ENCODE peak calls at places on chromosomes 13 and 19, in seven cellular contexts. One of them, this sample, is unnamed.

GRCh38 chr13:46721054-46721453 is 75.9 kb downstream of the ESD start:
- DNase-seq in choroid plexus epithelial cell: peak
- DNase-seq in GM12878: no peak
- DNase-seq in astrocyte of the cerebellum: peak
- DNase-seq in cardiac muscle cell: peak
- DNase-seq in HFFc6: peak
- DNase-seq in dorsolateral prefrontal cortex: no peak
- DNase-seq in this sample: peak

GRCh38 chr19:56837492-56837891 is 3.0 kb downstream of the PEG3 start:
- DNase-seq in choroid plexus epithelial cell: peak
- DNase-seq in GM12878: no peak
- DNase-seq in astrocyte of the cerebellum: no peak
- DNase-seq in cardiac muscle cell: peak
- DNase-seq in HFFc6: no peak
- DNase-seq in dorsolateral prefrontal cortex: peak
- DNase-seq in this sample: peak

GRCh38 chr13:43830481-43830873 is 43.7 kb upstream of the ENOX1 start:
- DNase-seq in choroid plexus epithelial cell: peak
- DNase-seq in GM12878: no peak
- DNase-seq in astrocyte of the cerebellum: no peak
- DNase-seq in cardiac muscle cell: peak
- DNase-seq in HFFc6: peak
- DNase-seq in dorsolateral prefrontal cortex: no peak
- DNase-seq in this sample: no peak

GRCh38 chr13:91946498-91947070 is 548.2 kb downstream of the GPC5 start:
- DNase-seq in choroid plexus epithelial cell: peak
- DNase-seq in GM12878: no peak
- DNase-seq in astrocyte of the cerebellum: peak
- DNase-seq in cardiac muscle cell: peak
- DNase-seq in HFFc6: no peak
- DNase-seq in dorsolateral prefrontal cortex: no peak
- DNase-seq in this sample: peak

GRCh38 chr19:55146078-55146647 is 2.8 kb downstream of the TNNT1 start:
- DNase-seq in choroid plexus epithelial cell: no peak
- DNase-seq in GM12878: no peak
- DNase-seq in astrocyte of the cerebellum: no peak
- DNase-seq in cardiac muscle cell: peak
- DNase-seq in HFFc6: no peak
- DNase-seq in dorsolateral prefrontal cortex: no peak
- DNase-seq in this sample: no peak

GRCh38 chr19:14496849-14497346 is 971 bp upstream of the GIPC1 start:
- DNase-seq in choroid plexus epithelial cell: no peak
- DNase-seq in GM12878: no peak
- DNase-seq in astrocyte of the cerebellum: no peak
- DNase-seq in cardiac muscle cell: no peak
- DNase-seq in HFFc6: no peak
- DNase-seq in dorsolateral prefrontal cortex: no peak
- DNase-seq in this sample: no peak

GRCh38 chr13:44207476-44207875 is 166.1 kb upstream of the SERP2 start:
- DNase-seq in choroid plexus epithelial cell: no peak
- DNase-seq in GM12878: no peak
- DNase-seq in astrocyte of the cerebellum: no peak
- DNase-seq in cardiac muscle cell: no peak
- DNase-seq in HFFc6: no peak
- DNase-seq in dorsolateral prefrontal cortex: no peak
- DNase-seq in this sample: no peak

GRCh38 chr13:110119943-110120905 is 186.7 kb downstream of the COL4A1 start:
- DNase-seq in choroid plexus epithelial cell: no peak
- DNase-seq in GM12878: no peak
- DNase-seq in astrocyte of the cerebellum: no peak
- DNase-seq in cardiac muscle cell: no peak
- DNase-seq in HFFc6: peak
- DNase-seq in dorsolateral prefrontal cortex: no peak
- DNase-seq in this sample: no peak

GRCh38 chr13:52652170-52652979 is at the start of gene SUGT1:
- DNase-seq in choroid plexus epithelial cell: peak
- DNase-seq in GM12878: peak
- DNase-seq in astrocyte of the cerebellum: peak
- DNase-seq in cardiac muscle cell: peak
- DNase-seq in HFFc6: peak
- DNase-seq in dorsolateral prefrontal cortex: peak
- DNase-seq in this sample: peak

GRCh38 chr13:47723898-47724297 is 277.2 kb downstream of the SUCLA2 start:
- DNase-seq in choroid plexus epithelial cell: no peak
- DNase-seq in GM12878: no peak
- DNase-seq in astrocyte of the cerebellum: no peak
- DNase-seq in cardiac muscle cell: no peak
- DNase-seq in HFFc6: no peak
- DNase-seq in dorsolateral prefrontal cortex: no peak
- DNase-seq in this sample: no peak

GRCh38 chr19:18479964-18480723 is 41.7 kb downstream of the ELL start:
- DNase-seq in choroid plexus epithelial cell: peak
- DNase-seq in GM12878: no peak
- DNase-seq in astrocyte of the cerebellum: no peak
- DNase-seq in cardiac muscle cell: peak
- DNase-seq in HFFc6: peak
- DNase-seq in dorsolateral prefrontal cortex: no peak
- DNase-seq in this sample: no peak

DNA sequence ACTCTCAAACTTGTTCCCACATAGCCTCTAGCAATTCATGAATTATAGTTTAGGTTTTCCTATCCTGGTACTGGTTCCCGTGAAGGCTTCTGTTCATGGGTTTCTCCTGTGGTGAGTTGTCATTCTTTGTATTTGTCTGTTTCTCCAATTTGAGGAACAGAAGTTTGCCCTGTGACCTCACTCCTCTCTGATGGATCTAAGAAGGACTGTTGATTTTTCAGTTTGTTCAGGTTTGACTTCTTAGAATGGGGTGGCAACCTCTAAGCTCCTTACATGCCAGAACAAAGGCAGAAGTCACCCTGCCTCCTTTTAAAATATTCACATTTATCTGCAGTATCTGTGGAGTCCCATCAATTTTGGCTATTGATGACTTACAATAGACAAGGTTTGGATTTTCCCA is 354.0 kb downstream of the SPRY2 start:
- DNase-seq in choroid plexus epithelial cell: no peak
- DNase-seq in GM12878: no peak
- DNase-seq in astrocyte of the cerebellum: no peak
- DNase-seq in cardiac muscle cell: no peak
- DNase-seq in HFFc6: no peak
- DNase-seq in dorsolateral prefrontal cortex: no peak
- DNase-seq in this sample: no peak
- TF ChIP-seq CTCF in choroid plexus epithelial cell: no peak
- TF ChIP-seq CTCF in GM12878: no peak
- TF ChIP-seq CTCF in astrocyte of the cerebellum: no peak
- TF ChIP-seq CTCF in cardiac muscle cell: no peak
- TF ChIP-seq CTCF in HFFc6: no peak
- TF ChIP-seq CTCF in dorsolateral prefrontal cortex: no peak
- TF ChIP-seq CTCF in this sample: no peak

GRCh38 chr13:112693831-112694497 is 4.1 kb downstream of the ATP11A start:
- DNase-seq in choroid plexus epithelial cell: peak
- DNase-seq in GM12878: no peak
- DNase-seq in astrocyte of the cerebellum: peak
- DNase-seq in cardiac muscle cell: peak
- DNase-seq in HFFc6: peak
- DNase-seq in dorsolateral prefrontal cortex: no peak
- DNase-seq in this sample: no peak

GRCh38 chr13:112690242-112690943 is 555 bp downstream of the ATP11A start:
- DNase-seq in choroid plexus epithelial cell: peak
- DNase-seq in GM12878: no peak
- DNase-seq in astrocyte of the cerebellum: peak
- DNase-seq in cardiac muscle cell: peak
- DNase-seq in HFFc6: no peak
- DNase-seq in dorsolateral prefrontal cortex: no peak
- DNase-seq in this sample: no peak

GRCh38 chr13:112689498-112690241 is at the start of gene ATP11A:
- DNase-seq in choroid plexus epithelial cell: peak
- DNase-seq in GM12878: no peak
- DNase-seq in astrocyte of the cerebellum: peak
- DNase-seq in cardiac muscle cell: peak
- DNase-seq in HFFc6: peak
- DNase-seq in dorsolateral prefrontal cortex: peak
- DNase-seq in this sample: peak

GRCh38 chr13:112692586-112692985 is 2.7 kb downstream of the ATP11A start:
- DNase-seq in choroid plexus epithelial cell: no peak
- DNase-seq in GM12878: no peak
- DNase-seq in astrocyte of the cerebellum: no peak
- DNase-seq in cardiac muscle cell: no peak
- DNase-seq in HFFc6: no peak
- DNase-seq in dorsolateral prefrontal cortex: no peak
- DNase-seq in this sample: no peak

DNA sequence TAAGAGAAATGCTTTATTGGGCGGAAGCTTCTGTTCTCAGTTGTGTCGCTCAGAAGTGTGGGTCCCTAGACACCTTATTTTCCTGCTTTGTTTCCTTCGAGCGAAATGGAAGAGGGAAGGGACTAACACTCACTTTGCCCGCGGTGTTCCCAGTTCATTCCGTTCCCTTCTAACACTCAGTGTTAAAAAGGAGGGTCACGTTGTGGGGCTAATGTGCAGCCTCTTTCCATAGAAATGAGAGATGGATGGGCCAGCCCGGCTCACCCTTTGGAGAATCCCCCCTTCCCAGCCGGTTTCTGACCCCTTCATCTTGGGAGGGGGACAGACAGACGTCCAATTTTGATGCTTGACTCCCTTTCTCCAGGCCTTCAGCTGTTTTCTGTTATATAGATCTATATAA is 2.3 kb downstream of the ATP11A start:
- DNase-seq in choroid plexus epithelial cell: no peak
- DNase-seq in GM12878: no peak
- DNase-seq in astrocyte of the cerebellum: no peak
- DNase-seq in cardiac muscle cell: no peak
- DNase-seq in HFFc6: no peak
- DNase-seq in dorsolateral prefrontal cortex: no peak
- DNase-seq in this sample: no peak
- TF ChIP-seq CTCF in choroid plexus epithelial cell: no peak
- TF ChIP-seq CTCF in GM12878: no peak
- TF ChIP-seq CTCF in astrocyte of the cerebellum: no peak
- TF ChIP-seq CTCF in cardiac muscle cell: no peak
- TF ChIP-seq CTCF in HFFc6: no peak
- TF ChIP-seq CTCF in dorsolateral prefrontal cortex: no peak
- TF ChIP-seq CTCF in this sample: no peak

DNA sequence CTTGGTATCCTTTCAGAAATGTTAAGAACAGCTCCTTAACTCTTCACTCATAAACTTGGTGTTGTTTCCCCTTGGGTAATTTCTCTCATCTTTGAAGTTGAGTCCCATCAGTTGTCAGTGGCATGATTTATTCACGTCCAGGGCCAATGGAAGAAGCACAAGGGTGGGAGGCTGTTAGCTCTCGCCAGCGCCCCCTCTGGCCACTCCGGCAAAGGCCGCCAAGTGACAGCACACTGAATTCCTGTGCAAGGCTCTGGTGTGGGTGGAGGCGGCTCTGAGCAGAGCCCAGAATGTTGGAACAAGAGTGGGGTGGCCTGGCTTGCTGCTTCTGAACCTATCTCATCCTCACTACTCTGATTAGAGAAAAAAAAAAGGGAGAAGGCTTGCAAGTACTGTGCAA is 13.1 kb upstream of the MEDAG start:
- DNase-seq in choroid plexus epithelial cell: peak
- DNase-seq in GM12878: no peak
- DNase-seq in astrocyte of the cerebellum: no peak
- DNase-seq in cardiac muscle cell: peak
- DNase-seq in HFFc6: peak
- DNase-seq in dorsolateral prefrontal cortex: no peak
- DNase-seq in this sample: no peak
- TF ChIP-seq CTCF in choroid plexus epithelial cell: peak
- TF ChIP-seq CTCF in GM12878: peak
- TF ChIP-seq CTCF in astrocyte of the cerebellum: peak
- TF ChIP-seq CTCF in cardiac muscle cell: peak
- TF ChIP-seq CTCF in HFFc6: peak
- TF ChIP-seq CTCF in dorsolateral prefrontal cortex: no peak
- TF ChIP-seq CTCF in this sample: peak

DNA sequence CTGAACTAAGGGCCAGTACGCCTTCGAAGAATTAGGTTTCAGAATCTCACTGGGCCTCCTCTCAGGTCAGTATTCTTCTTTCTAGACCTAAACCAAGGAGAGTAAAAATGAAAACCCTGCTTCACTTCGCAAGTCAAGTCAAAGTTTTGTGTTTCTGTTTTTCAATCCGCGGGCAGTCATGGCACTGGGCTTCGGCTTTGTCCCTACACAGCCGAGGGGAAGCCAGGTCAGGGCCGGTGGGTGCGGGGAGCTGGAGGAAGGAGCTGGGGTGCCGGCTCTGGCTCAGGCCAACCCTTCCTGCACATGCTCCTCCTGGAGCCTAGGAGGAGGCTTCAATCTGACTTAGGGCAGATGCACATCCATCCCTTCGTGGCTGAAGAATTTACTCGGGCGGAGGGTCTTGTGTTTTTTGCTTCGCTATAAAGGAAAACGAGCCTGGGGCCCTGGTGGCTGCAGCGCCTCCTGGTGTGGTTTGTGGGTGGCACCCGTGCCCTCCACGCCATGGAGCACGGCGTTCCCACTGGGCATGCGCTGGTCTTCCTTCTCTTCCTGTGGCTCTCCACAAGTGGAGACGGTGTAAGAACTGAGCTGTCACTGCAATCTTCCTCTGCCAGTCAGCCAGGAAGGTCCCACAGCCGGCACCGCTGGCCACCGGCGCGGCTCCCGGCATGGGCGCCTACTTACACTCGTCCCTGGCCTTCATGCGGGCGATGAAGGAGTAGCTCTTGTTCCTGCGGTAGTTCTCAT is 22.5 kb downstream of the C19orf44 start:
- DNase-seq in choroid plexus epithelial cell: no peak
- DNase-seq in GM12878: no peak
- DNase-seq in astrocyte of the cerebellum: no peak
- DNase-seq in cardiac muscle cell: no peak
- DNase-seq in HFFc6: no peak
- DNase-seq in dorsolateral prefrontal cortex: no peak
- DNase-seq in this sample: no peak
- TF ChIP-seq CTCF in choroid plexus epithelial cell: peak
- TF ChIP-seq CTCF in GM12878: no peak
- TF ChIP-seq CTCF in astrocyte of the cerebellum: no peak
- TF ChIP-seq CTCF in cardiac muscle cell: peak
- TF ChIP-seq CTCF in HFFc6: peak
- TF ChIP-seq CTCF in dorsolateral prefrontal cortex: no peak
- TF ChIP-seq CTCF in this sample: peak

DNA sequence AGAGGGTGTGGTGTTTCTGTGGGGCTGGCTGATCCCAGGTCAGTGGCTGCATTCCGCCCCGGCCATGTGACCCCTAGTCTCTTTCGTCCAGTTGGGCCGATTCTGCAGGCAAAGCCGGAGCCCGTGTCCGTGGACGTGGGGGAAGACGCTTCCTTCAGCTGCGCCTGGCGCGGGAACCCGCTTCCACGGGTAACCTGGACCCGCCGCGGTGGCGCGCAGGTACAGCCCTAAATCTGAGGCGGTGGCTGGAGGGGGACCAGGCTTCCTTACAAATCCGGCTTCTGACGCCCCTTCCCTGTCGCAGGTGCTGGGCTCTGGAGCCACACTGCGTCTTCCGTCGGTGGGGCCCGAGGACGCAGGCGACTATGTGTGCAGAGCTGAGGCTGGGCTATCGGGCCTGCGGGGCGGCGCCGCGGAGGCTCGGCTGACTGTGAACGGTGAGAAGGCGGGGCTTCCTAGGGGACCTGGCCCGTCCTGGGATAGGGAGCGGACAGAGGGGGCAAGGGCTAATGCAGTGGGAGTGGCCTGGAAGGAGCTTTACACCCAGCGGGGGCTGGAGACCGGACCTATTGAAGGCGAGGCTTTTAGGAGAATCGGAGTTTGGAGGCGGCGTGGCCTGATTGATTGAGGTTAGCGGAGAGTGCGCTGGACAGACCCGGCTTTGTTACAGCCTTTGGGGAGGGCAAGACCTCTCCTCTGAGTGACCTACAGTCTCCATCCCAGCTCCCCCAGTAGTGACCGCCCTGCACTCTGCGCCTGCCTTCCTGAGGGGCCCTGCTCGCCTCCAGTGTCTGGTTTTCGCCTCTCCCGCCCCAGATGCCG is 4.3 kb downstream of the KIRREL2 start:
- DNase-seq in choroid plexus epithelial cell: no peak
- DNase-seq in GM12878: no peak
- DNase-seq in astrocyte of the cerebellum: no peak
- DNase-seq in cardiac muscle cell: peak
- DNase-seq in HFFc6: no peak
- DNase-seq in dorsolateral prefrontal cortex: no peak
- DNase-seq in this sample: peak
- TF ChIP-seq CTCF in choroid plexus epithelial cell: no peak
- TF ChIP-seq CTCF in GM12878: no peak
- TF ChIP-seq CTCF in astrocyte of the cerebellum: no peak
- TF ChIP-seq CTCF in cardiac muscle cell: no peak
- TF ChIP-seq CTCF in HFFc6: no peak
- TF ChIP-seq CTCF in dorsolateral prefrontal cortex: no peak
- TF ChIP-seq CTCF in this sample: no peak

This sample was measured in retinal pigment epithelial cell.